ENCODE peak calls at places on chromosome 17, in five cellular contexts. I, D, H, Y and U are unnamed samples.

GRCh38 chr17:39975801-39976200 is 4.8 kb upstream of the PSMD3 start:
- DNase-seq in D (no peak), H (no peak), I (no peak), Y (no peak), U (no peak)

GRCh38 chr17:68437979-68438877 is 19.1 kb downstream of the WIPI1 start:
- DNase-seq in Y (no peak), H (peak), D (no peak), I (peak), U (no peak)

GRCh38 chr17:81906476-81907218 is 4.6 kb downstream of the PCYT2 start:
- DNase-seq in Y (no peak), D (no peak), H (no peak), I (peak), U (no peak)

GRCh38 chr17:3695129-3695722 is 729 bp downstream of the P2RX5 start:
- DNase-seq in Y (no peak), I (no peak), H (no peak), D (no peak), U (no peak)

GRCh38 chr17:79985361-79985760 is 50.3 kb downstream of the TBC1D16 start:
- DNase-seq in I (no peak), Y (no peak), D (no peak), H (peak), U (no peak)

GRCh38 chr17:40515011-40515410 is 13.6 kb upstream of the TNS4 start:
- DNase-seq in H (peak), Y (no peak), I (no peak), D (no peak), U (no peak)

GRCh38 chr17:9893606-9894005 is 11.5 kb downstream of the RCVRN start:
- DNase-seq in I (no peak), D (no peak), H (no peak), Y (no peak), U (no peak)

GRCh38 chr17:16199093-16199492 is 16.2 kb downstream of the NCOR1 start:
- DNase-seq in Y (no peak), H (no peak), D (no peak), I (peak), U (no peak)

GRCh38 chr17:74467221-74467951 is 952 bp downstream of the CD300A start:
- DNase-seq in D (no peak), H (no peak), Y (peak), I (peak), U (no peak)

GRCh38 chr17:37605081-37605480 is 4.1 kb downstream of the SYNRG start:
- DNase-seq in I (no peak), D (no peak), H (no peak), Y (no peak), U (no peak)

GRCh38 chr17:43528319-43528987 is 17.7 kb downstream of the ETV4 start:
- DNase-seq in I (no peak), H (peak), Y (no peak), D (no peak), U (no peak)

GRCh38 chr17:13477180-13477611 is 124.5 kb downstream of the HS3ST3A1 start:
- DNase-seq in D (no peak), Y (no peak), H (no peak), I (no peak), U (no peak)

GRCh38 chr17:81920612-81921530 is 2.9 kb upstream of the SIRT7 start:
- DNase-seq in Y (no peak), I (no peak), H (no peak), D (no peak), U (no peak)

GRCh38 chr17:7294614-7295153 is at the start of gene YBX2:
- DNase-seq in H (peak), Y (no peak), I (peak), D (peak), U (peak)

GRCh38 chr17:80855968-80856862 is 135.4 kb upstream of the CHMP6 start:
- DNase-seq in Y (no peak), H (peak), I (no peak), D (peak), U (no peak)

GRCh38 chr17:43406676-43407645 is 8.2 kb downstream of the ARL4D start:
- DNase-seq in D (no peak), I (peak), H (no peak), Y (no peak), U (no peak)

GRCh38 chr17:53135969-53136368 is 686.8 kb upstream of the KIF2B start:
- DNase-seq in I (no peak), Y (no peak), D (no peak), H (no peak), U (no peak)

GRCh38 chr17:77145635-77146632 is 5.2 kb downstream of the SEC14L1 start:
- DNase-seq in I (peak), Y (no peak), H (peak), D (no peak), U (peak)

GRCh38 chr17:50627782-50628601 is 6.7 kb upstream of the ABCC3 start:
- DNase-seq in H (no peak), Y (no peak), D (no peak), I (peak), U (no peak)

GRCh38 chr17:53499277-53499676 is 323.4 kb upstream of the KIF2B start:
- DNase-seq in Y (no peak), H (no peak), D (no peak), I (no peak), U (no peak)

GRCh38 chr17:45111838-45112237 is 20.5 kb downstream of the PLCD3 start:
- DNase-seq in Y (no peak), I (no peak), H (no peak), D (no peak), U (no peak)

GRCh38 chr17:81126281-81127132 is 38.8 kb upstream of the PVALEF start:
- DNase-seq in I (no peak), D (no peak), H (no peak), Y (no peak), U (peak)

GRCh38 chr17:18968945-18969887 is 17.3 kb downstream of the SLC5A10 start:
- DNase-seq in I (no peak), H (no peak), Y (no peak), D (peak), U (no peak)

GRCh38 chr17:17785407-17785806 is 51.4 kb downstream of the SREBF1 start:
- DNase-seq in H (no peak), D (no peak), I (no peak), Y (no peak), U (no peak)

GRCh38 chr17:8846768-8847211 is 20.7 kb downstream of the PIK3R6 start:
- DNase-seq in Y (no peak), D (peak), I (peak), H (no peak), U (no peak)

GRCh38 chr17:68694791-68695485 is 93.8 kb upstream of the FAM20A start:
- DNase-seq in D (no peak), I (no peak), H (no peak), Y (no peak), U (no peak)

GRCh38 chr17:76451480-76451879 is 1.5 kb downstream of the UBE2O start:
- DNase-seq in H (no peak), D (no peak), Y (no peak), I (no peak), U (no peak)

GRCh38 chr17:16927641-16928321 is 44.1 kb downstream of the TNFRSF13B start:
- DNase-seq in H (peak), I (no peak), D (no peak), Y (no peak), U (no peak)

GRCh38 chr17:12068946-12069345 is 48.3 kb downstream of the MAP2K4 start:
- DNase-seq in Y (no peak), H (no peak), I (no peak), D (no peak), U (no peak)

GRCh38 chr17:81712468-81713003 is 452 bp downstream of the SLC25A10 start:
- DNase-seq in H (no peak), D (no peak), I (no peak), Y (no peak), U (no peak)

GRCh38 chr17:7043544-7044268 is at the start of gene SLC16A11:
- DNase-seq in D (no peak), H (peak), Y (no peak), I (peak), U (no peak)

GRCh38 chr17:65184235-65184959 is 47.2 kb downstream of the RGS9 start:
- DNase-seq in Y (no peak), I (no peak), D (no peak), H (no peak), U (peak)

GRCh38 chr17:65177901-65178300 is 40.7 kb downstream of the RGS9 start:
- DNase-seq in I (no peak), H (no peak), Y (no peak), D (peak), U (no peak)

GRCh38 chr17:65182233-65182632 is 45.1 kb downstream of the RGS9 start:
- DNase-seq in I (no peak), D (no peak), H (no peak), Y (no peak), U (no peak)

GRCh38 chr17:65183736-65184135 is 46.6 kb downstream of the RGS9 start:
- DNase-seq in H (no peak), Y (no peak), I (peak), D (peak), U (no peak)

GRCh38 chr17:65181237-65182061 is 44.3 kb downstream of the RGS9 start:
- DNase-seq in D (no peak), I (no peak), Y (no peak), H (no peak), U (no peak)
- H3K27ac ChIP-seq in D (no peak), I (no peak), Y (no peak), H (peak), U (no peak)

GRCh38 chr17:62629556-62630364 is 2.3 kb downstream of the MRC2 start:
- DNase-seq in Y (no peak), H (no peak), D (no peak), I (peak), U (no peak)
- H3K27ac ChIP-seq in Y (peak), H (no peak), D (peak), I (no peak), U (no peak)

GRCh38 chr17:78748730-78749317 is 33.2 kb downstream of the CYTH1 start:
- DNase-seq in Y (peak), D (peak), H (peak), I (no peak), U (no peak)

GRCh38 chr17:78748048-78748729 is 33.9 kb downstream of the CYTH1 start:
- DNase-seq in I (no peak), D (no peak), H (no peak), Y (no peak), U (no peak)

GRCh38 chr17:78746263-78746948 is 35.7 kb downstream of the CYTH1 start:
- DNase-seq in I (peak), D (no peak), H (no peak), Y (no peak), U (no peak)

GRCh38 chr17:78746949-78747269 is 35.2 kb downstream of the CYTH1 start:
- DNase-seq in I (no peak), Y (no peak), H (no peak), D (no peak), U (no peak)

GRCh38 chr17:78747479-78747878 is 34.6 kb downstream of the CYTH1 start:
- DNase-seq in H (no peak), D (no peak), Y (no peak), I (no peak), U (no peak)
- H3K27ac ChIP-seq in H (peak), D (no peak), Y (peak), I (no peak), U (peak)

GRCh38 chr17:35212668-35213067 is 18.5 kb upstream of the SLC35G3 start:
- DNase-seq in H (no peak), D (peak), I (no peak), Y (no peak), U (no peak)
- H3K27ac ChIP-seq in H (peak), D (no peak), I (no peak), Y (no peak), U (no peak)

GRCh38 chr17:1034652-1035210 is 37.8 kb downstream of the TIMM22 start:
- DNase-seq in I (no peak), D (no peak), H (no peak), Y (no peak), U (no peak)

GRCh38 chr17:1035546-1036170 is 38.7 kb downstream of the TIMM22 start:
- DNase-seq in Y (no peak), H (no peak), I (no peak), D (no peak), U (no peak)

GRCh38 chr17:1037238-1037879 is 40.4 kb downstream of the TIMM22 start:
- DNase-seq in Y (no peak), D (no peak), H (no peak), I (no peak), U (no peak)

GRCh38 chr17:1036845-1037237 is 39.9 kb downstream of the TIMM22 start:
- DNase-seq in D (no peak), H (no peak), Y (no peak), I (no peak), U (no peak)

DNA sequence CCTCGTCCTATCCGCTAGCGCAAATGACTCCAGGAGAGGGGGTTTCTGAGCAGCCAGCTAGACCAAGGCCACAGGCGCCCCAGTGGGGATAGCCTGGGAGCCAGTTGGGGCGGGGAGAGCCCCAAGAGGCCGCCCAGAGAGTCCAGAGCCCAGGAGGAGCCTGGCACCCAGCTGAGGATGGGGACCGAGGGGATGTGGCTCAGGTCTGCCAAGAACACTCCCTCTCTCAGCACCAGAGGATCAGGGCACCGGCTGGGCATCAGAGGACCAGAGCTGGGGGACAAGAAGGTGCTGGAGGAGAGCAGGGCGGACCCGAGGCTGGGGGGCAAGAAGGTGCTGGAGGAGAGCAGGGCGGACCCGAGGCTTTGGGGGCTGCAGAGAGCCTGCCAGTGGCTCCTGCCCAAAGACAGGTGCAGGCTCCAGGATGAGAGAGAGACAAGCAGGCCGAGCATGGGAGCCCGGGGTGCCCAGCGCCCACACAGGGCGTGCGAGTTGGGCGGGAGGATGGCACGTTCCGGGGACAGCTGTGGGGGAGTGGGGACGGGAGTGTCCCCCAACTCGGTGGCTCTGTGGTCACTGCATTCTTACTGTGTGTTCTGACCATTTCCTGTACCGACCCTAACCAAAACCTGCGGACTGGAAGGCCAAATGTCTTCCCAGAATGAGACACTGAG is 39.4 kb downstream of the TIMM22 start:
- DNase-seq in D (no peak), Y (no peak), I (no peak), H (no peak), U (no peak)
- H3K27ac ChIP-seq in D (no peak), Y (no peak), I (no peak), H (no peak), U (no peak)

DNA sequence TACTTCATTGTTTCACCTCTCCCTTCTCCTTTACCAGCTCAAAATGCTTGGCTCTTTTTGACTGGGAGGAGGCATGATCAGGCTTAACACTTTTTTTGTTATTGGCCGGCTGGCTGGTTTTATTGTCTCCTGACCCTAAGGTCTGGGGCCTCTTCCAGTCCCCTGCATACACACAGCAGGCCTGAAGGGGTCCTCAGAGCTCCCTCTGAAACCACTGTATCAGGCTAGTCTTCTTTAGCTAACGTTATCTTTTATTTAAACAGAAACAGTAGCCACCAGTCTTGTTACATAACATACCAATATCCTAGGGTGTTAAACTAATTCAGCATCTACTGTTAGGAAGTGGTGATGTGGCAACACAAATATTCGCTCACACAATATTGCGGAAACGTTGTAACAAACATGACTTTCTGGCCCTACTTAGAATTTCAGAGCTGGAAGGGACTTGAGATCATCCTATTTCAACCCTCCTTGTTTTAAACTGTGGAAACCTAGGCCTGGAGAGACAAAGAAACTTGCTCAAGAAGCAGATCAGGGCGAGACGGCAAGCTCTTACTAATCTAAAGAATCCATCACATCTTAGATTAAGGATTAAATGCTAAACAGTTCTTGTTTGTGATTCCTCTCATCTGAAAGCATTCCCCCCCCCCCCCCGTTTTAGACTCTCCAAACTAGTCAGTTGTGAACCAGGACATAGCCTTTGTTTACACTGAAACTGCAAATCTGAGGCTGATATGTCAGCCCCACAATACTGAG is 1.7 kb upstream of the YPEL2 start:
- DNase-seq in Y (no peak), H (peak), I (peak), D (peak), U (peak)
- H3K27ac ChIP-seq in Y (peak), H (peak), I (no peak), D (peak), U (peak)